ENCODE peak calls at places on chromosome 3, in eight cellular contexts. W is AG10803; C is astrocyte of the spinal cord; T is body of pancreas; D is CD4-positive, alpha-beta memory T cell; R is keratinocyte; K is IMR-90; Z is heart right ventricle. N is an unnamed sample.

GRCh38 chr3:11680509-11680908 is 36.8 kb upstream of the VGLL4 start:
- DNase-seq in W (no peak), C (no peak), T (no peak), D (no peak), R (no peak), K (peak; percentile 7), Z (no peak), N (no peak)

GRCh38 chr3:193116871-193117270 is 124.2 kb upstream of the PLAAT1 start:
- DNase-seq in W (no peak), C (no peak), T (no peak), D (no peak), R (no peak), K (no peak), Z (no peak), N (no peak)

GRCh38 chr3:46566040-46566631 is at the start of gene LRRC2:
- DNase-seq in W (peak; percentile 76), C (peak; percentile 62), T (peak; percentile 60), D (peak; percentile 33), R (no peak), K (peak; percentile 76), Z (peak; percentile 66), N (peak; percentile 73)

GRCh38 chr3:113136071-113136470 is 75.3 kb upstream of the BOC start:
- DNase-seq in W (peak; percentile 49), C (no peak), T (no peak), D (no peak), R (no peak), K (peak; percentile 27), Z (no peak), N (peak; percentile 55)

GRCh38 chr3:32184187-32184730 is 54.2 kb upstream of the CMTM8 start:
- DNase-seq in W (peak; percentile 86), C (no peak), T (no peak), D (no peak), R (no peak), K (no peak), Z (no peak), N (peak; percentile 78)

GRCh38 chr3:132090921-132091320 is 56.1 kb upstream of the CPNE4 start:
- DNase-seq in W (no peak), C (no peak), T (no peak), D (no peak), R (no peak), K (peak; percentile 1), Z (no peak), N (peak; percentile 31)

GRCh38 chr3:182837855-182838454 is 44.7 kb downstream of the ATP11B start:
- DNase-seq in W (peak; percentile 50), C (peak; percentile 54), T (no peak), D (peak; percentile 25), R (no peak), K (peak; percentile 48), Z (no peak), N (peak; percentile 12)

GRCh38 chr3:127304121-127304744 is 16.4 kb upstream of the PRR20G start:
- DNase-seq in W (no peak), C (no peak), T (peak; percentile 85), D (no peak), R (peak; percentile 90), K (no peak), Z (no peak), N (no peak)

GRCh38 chr3:38603731-38604131 is 45.8 kb downstream of the SCN5A start:
- DNase-seq in W (no peak), C (no peak), T (no peak), D (no peak), R (no peak), K (no peak), Z (no peak), N (no peak)

GRCh38 chr3:175726228-175726627 is 867.1 kb downstream of the NAALADL2 start:
- DNase-seq in W (no peak), C (no peak), T (no peak), D (no peak), R (no peak), K (no peak), Z (no peak), N (no peak)

DNA sequence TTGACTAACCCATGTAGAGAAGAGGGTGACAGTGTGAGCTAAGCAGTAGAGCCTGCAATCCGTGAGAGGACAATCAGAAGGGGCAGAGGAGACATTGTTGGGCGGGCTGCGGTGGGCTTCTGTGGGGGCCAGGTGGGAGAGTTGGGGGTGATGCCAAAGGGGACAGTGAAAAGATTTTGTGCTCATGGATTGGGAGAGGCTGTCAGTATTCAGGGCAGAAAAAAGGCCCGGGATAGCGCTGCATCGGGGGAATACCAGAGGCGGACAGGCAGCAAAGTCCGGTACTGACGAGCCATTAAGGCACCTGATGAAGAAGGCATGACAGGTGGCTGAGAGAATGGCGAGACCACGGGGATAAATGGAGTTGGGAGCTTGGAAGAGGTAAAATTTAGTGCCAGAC is 1.3 kb upstream of the PXYLP1 start:
- DNase-seq in W (no peak), C (no peak), T (no peak), D (no peak), R (no peak), K (no peak), Z (no peak), N (no peak)
- H3K4me3 ChIP-seq in W (no peak overlapping the region), C (no peak overlapping the region), T (no peak overlapping the region), D (no peak overlapping the region), R (no peak overlapping the region), K (no peak overlapping the region), Z (no peak overlapping the region), N (no peak overlapping the region)

GRCh38 chr3:13009946-13010315 is 63.3 kb downstream of the IQSEC1 start:
- DNase-seq in W (no peak), C (no peak), T (no peak), D (no peak), R (no peak), K (no peak), Z (no peak), N (no peak)
- H3K4me3 ChIP-seq in W (no peak overlapping the region), C (no peak overlapping the region), T (no peak overlapping the region), D (peak overlapping the region; percentile 36), R (no peak overlapping the region), K (no peak overlapping the region), Z (no peak overlapping the region), N (no peak overlapping the region)

GRCh38 chr3:14204605-14205284 is 26.1 kb downstream of the LSM3 start:
- DNase-seq in W (no peak), C (no peak), T (peak; percentile 57), D (no peak), R (no peak), K (peak; percentile 71), Z (no peak), N (peak; percentile 75)
- H3K4me3 ChIP-seq in W (no peak overlapping the region), C (no peak overlapping the region), T (no peak overlapping the region), D (no peak overlapping the region), R (no peak overlapping the region), K (no peak overlapping the region), Z (no peak overlapping the region), N (no peak overlapping the region)

GRCh38 chr3:170426240-170426797 is 7.7 kb downstream of the CLDN11 start:
- DNase-seq in W (no peak), C (peak; percentile 74), T (no peak), D (no peak), R (no peak), K (no peak), Z (no peak), N (no peak)
- H3K4me3 ChIP-seq in W (no peak overlapping the region), C (no peak overlapping the region), T (no peak overlapping the region), D (no peak overlapping the region), R (no peak overlapping the region), K (no peak overlapping the region), Z (no peak overlapping the region), N (no peak overlapping the region)

DNA sequence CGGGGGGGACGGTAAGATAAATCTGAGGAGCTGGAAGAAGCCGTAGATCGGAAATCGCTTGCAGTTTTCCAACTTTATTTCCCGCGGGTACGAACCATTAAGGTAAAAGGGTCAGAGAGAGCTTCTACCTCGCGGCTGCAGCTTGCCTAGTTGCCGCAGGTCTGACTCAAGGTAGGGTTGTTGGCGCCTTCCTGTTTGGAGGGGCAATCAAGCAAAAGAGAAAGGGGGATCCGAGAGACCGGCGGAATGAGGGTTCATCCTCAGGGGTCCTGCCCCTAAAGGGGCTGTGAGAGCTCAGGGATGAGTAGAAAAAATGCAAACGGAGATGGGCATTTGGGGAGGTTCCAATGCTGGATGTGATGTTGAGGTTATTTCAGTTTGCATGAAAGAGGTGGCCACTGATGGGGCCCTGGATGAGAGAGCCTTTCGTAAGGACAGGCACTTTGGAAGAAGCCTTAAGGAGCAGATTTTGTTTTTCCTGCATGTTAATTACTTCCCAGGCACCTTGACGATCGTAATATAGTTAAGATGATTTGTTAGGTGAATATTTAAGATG is 265.4 kb downstream of the CGGBP1 start:
- DNase-seq in W (no peak), C (no peak), T (no peak), D (no peak), R (no peak), K (no peak), Z (no peak), N (no peak)
- H3K4me3 ChIP-seq in W (peak overlapping the region; percentile 28), C (peak overlapping the region; percentile 51), T (no peak overlapping the region), D (no peak overlapping the region), R (no peak overlapping the region), K (no peak overlapping the region), Z (peak overlapping the region; percentile 51), N (no peak overlapping the region)

DNA sequence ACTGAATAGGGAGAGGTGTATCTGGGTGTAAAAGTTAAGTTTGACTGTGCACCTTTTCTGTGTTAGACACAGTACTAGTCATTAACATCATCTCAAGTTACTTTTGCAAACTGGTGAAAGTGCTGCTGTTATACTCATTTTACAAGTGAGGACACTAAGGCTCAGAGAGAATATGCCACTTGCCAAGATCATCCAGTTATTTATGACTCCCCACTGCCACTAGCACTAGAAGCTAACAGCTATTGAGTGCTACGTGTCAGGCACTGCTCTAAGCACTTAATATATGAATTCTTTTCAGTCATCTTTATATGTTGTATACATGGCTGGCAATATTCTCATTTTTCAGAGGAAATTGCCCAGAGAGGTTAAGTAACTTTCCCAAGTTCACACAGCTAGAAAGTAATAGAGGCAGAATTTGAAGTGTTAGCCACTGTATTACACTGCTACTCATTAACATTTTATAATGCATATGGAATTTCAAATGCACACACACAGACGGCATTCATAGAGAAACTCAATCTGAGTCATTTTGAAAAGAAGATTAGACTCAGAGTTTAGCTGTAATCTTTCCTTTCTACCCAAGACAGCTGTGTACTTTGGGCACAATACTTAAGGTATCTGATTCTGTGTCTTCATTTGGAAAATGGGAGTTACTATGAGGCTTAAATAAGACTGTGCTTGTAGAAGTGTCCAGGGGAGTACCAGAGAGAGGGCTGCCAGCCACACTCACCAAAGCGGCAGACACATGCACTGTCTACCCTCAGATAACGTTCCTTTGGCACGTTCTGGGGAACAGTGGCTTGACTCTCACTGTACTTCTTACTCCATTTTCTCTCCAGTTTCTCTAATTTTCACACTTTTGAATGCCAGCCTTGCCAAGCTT is 1.3 kb upstream of the MASP1 start:
- DNase-seq in W (peak; percentile 51), C (no peak), T (no peak), D (no peak), R (no peak), K (peak; percentile 48), Z (peak; percentile 18), N (peak; percentile 57)
- H3K4me3 ChIP-seq in W (peak overlapping the region; percentile 83), C (no peak overlapping the region), T (no peak overlapping the region), D (no peak overlapping the region), R (no peak overlapping the region), K (no peak overlapping the region), Z (peak overlapping the region; percentile 55), N (peak overlapping the region; percentile 84)

DNA sequence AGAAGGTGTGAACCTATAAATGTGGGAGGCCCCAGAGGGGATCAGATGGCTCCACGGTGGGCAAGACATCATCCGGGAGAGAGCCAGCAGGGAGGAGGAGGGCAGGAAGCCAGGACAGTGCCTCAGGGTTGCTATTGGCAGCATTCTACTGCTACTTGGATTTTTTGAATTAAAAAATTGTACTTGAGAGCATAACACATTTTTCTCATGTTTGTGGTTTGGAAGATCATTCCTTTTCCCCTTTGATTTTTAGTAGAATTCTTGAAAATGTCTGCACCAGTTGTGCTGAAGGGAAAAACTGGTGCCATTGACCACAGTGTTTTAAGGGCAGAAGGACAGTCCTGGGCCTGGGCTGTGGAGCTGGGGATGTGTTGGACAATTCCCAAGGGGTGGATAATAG is 59.2 kb downstream of the LYZL4 start:
- DNase-seq in W (peak; percentile 67), C (peak; percentile 52), T (no peak), D (no peak), R (no peak), K (peak; percentile 4), Z (no peak), N (peak; percentile 39)
- H3K4me3 ChIP-seq in W (no peak overlapping the region), C (no peak overlapping the region), T (no peak overlapping the region), D (no peak overlapping the region), R (no peak overlapping the region), K (no peak overlapping the region), Z (no peak overlapping the region), N (no peak overlapping the region)